ENCODE peak calls at places on chromosomes 2 and 18, in four cellular contexts. L, B, O and F are unnamed samples.

GRCh38 chr2:64937341-64938230 is 51.6 kb upstream of the SLC1A4 start:
- DNase-seq in O (no peak), B (peak; percentile 77), L (no peak), F (no peak)

GRCh38 chr2:170585067-170585466 is 130.1 kb upstream of the SP5 start:
- DNase-seq in O (no peak), B (no peak), L (no peak), F (no peak)

GRCh38 chr2:222655406-222655747 is 515 bp downstream of the FARSB start:
- DNase-seq in O (no peak), L (no peak), B (no peak), F (no peak)

GRCh38 chr18:76977681-76978234 is 154.8 kb downstream of the MBP start:
- DNase-seq in L (no peak), O (no peak), B (no peak), F (no peak)

GRCh38 chr18:45370190-45371010 is 244.9 kb upstream of the SLC14A2 start:
- DNase-seq in B (no peak), L (no peak), O (no peak), F (no peak)

GRCh38 chr2:165646321-165646801 is 147.7 kb downstream of the GALNT3 start:
- DNase-seq in L (peak; percentile 56), B (no peak), O (no peak), F (no peak)

GRCh38 chr2:205012961-205013360 is 467.7 kb downstream of the PARD3B start:
- DNase-seq in B (no peak), O (no peak), L (no peak), F (no peak)

GRCh38 chr2:79792097-79792496 is 279.2 kb downstream of the CTNNA2 start:
- DNase-seq in L (no peak), B (no peak), O (no peak), F (no peak)

GRCh38 chr2:175205523-175205922 is 24.0 kb upstream of the ATP5MC3 start:
- DNase-seq in L (no peak), O (no peak), B (no peak), F (no peak)

GRCh38 chr2:161335626-161336025 is 27.4 kb downstream of the PSMD14 start:
- DNase-seq in B (no peak), O (no peak), L (no peak), F (no peak)

GRCh38 chr2:127187081-127187775 is 32.9 kb downstream of the CYP27C1 start:
- DNase-seq in O (no peak), L (no peak), B (no peak), F (no peak)

GRCh38 chr2:159712929-159713575 is 746 bp downstream of the MARCHF7 start:
- DNase-seq in L (no peak), O (peak; percentile 9), B (no peak), F (no peak)

GRCh38 chr18:62282188-62282629 is 42.9 kb upstream of the TNFRSF11A start:
- DNase-seq in L (no peak), B (no peak), O (no peak), F (no peak)

GRCh38 chr2:237403024-237403882 is 10.7 kb downstream of the COL6A3 start:
- DNase-seq in L (no peak), B (no peak), O (no peak), F (no peak)

GRCh38 chr2:46239175-46239846 is 57.9 kb upstream of the EPAS1 start:
- DNase-seq in B (no peak), L (no peak), O (no peak), F (no peak)

GRCh38 chr18:63848159-63848558 is 39.3 kb upstream of the SERPINB2 start:
- DNase-seq in B (no peak), O (peak; percentile 39), L (peak; percentile 22), F (no peak)

GRCh38 chr2:33924770-33925169 is 325.7 kb upstream of the FAM98A start:
- DNase-seq in O (no peak), L (no peak), B (no peak), F (no peak)

GRCh38 chr2:38178142-38178541 is 102.2 kb upstream of the CYP1B1 start:
- DNase-seq in B (no peak), O (no peak), L (no peak), F (no peak)

GRCh38 chr2:179311071-179311470 is 46.4 kb upstream of the SESTD1 start:
- DNase-seq in B (no peak), L (no peak), O (no peak), F (no peak)

GRCh38 chr18:69658137-69658536 is 257.4 kb downstream of the DOK6 start:
- DNase-seq in B (no peak), L (no peak), O (peak; percentile 8), F (no peak)

DNA sequence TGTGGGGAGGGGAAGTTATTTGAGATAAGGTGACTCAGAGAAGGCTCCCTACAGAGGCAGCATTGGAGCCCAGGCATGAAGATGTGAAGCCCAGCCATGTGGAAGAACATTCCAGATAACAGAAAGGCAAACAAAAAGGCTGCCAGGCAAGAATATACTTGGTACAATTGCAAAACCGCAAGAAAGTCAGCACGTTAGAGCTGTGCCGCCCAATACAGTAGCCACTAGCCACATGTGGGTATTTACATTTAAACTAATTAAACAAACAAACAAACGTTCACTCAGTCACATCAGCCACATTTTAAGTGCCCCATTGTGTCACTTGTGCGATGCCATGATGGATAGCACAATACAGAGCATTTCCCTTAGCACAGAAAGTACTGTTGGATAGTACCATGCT is 179.6 kb downstream of the SATB2 start:
- DNase-seq in O (no peak), L (no peak), B (no peak), F (no peak)
- TF ChIP-seq TCF12 in O (no peak), L (no peak), B (no peak), F (no peak)

GRCh38 chr2:29130295-29130694 is 15.1 kb downstream of the CLIP4 start:
- DNase-seq in L (no peak), B (no peak), O (peak; percentile 35), F (no peak)

GRCh38 chr2:29123584-29124349 is 8.6 kb downstream of the CLIP4 start:
- DNase-seq in O (peak; percentile 76), B (no peak), L (no peak), F (no peak)

GRCh38 chr2:29134933-29135332 is 19.7 kb downstream of the CLIP4 start:
- DNase-seq in L (no peak), B (no peak), O (no peak), F (no peak)

GRCh38 chr2:29124504-29124903 is 9.3 kb downstream of the CLIP4 start:
- DNase-seq in O (no peak), B (no peak), L (no peak), F (no peak)

DNA sequence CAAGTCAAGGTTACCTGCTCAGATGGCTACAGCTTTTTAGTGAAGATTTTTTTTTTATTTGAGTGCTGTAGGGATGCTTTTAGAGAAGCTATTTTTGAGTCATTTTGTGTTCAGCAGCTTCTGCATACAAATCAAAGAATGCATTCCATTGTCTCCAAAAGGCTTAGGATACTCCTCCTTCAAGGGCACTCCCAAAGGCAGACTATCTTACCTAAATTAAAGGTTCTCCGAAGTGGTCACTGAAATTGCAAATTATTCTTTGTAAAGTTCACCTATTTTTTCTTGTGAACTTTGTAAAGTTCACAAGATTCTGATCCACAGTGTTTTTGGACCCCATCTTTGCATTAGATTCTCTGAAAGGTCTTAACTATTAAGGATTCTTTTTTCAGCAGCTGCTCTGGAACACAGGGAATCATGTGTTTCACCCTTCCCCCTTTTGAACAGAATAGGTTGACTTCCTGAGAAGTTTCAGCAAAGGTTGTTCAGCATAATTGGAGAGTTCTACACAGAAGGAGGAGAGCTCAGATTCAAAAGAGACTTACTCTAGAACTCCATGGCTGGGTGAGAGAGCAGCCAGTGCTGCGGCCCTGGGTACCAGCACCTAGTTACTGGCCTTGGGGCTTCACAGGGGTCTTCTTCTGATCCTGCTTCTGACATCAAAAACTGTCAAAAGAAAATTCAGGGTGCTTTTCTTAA is 14.5 kb downstream of the CLIP4 start:
- DNase-seq in L (no peak), O (no peak), B (no peak), F (no peak)
- H3K4me3 ChIP-seq in L (no peak overlapping the region), O (no peak overlapping the region), B (peak overlapping the region; percentile 13), F (no peak overlapping the region)

DNA sequence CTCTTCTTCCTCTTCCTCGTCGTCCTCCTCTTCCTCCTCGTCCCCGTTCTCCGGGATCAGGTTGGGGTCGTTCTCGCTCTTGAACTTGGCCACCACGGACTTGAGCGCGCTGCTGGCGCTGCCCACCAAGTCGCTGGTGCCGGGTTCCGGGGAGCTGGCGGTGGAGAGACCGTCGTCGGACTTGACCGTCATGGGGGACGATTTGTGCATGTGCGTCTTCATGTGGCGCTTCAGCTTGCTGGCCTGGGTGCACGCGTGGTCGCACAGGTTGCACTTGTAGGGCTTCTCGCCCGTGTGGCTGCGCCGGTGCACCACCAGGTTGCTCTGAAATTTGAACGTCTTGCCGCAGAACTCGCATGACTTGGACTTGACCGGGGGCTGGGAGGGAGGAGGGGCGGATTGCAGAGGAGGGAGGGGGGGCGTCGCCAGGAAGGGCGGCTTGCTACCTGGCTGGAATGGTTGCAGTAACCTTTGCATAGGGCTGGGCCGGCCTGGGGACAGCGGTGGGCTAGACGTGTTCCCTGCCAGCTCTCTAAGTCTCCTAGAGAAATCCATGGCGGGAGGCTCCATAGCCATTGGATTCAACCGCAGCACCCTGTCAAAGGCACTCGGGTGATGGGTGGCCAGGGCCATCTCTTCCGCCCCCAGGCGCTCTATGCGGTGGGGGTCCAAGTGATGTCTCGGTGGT is 91.9 kb downstream of the BCL11A start:
- DNase-seq in B (no peak), O (no peak), L (no peak), F (no peak)
- TF ChIP-seq TCF12 in B (no peak), O (no peak), L (no peak), F (no peak)

GRCh38 chr2:226717719-226718118 is 81.9 kb downstream of the IRS1 start:
- DNase-seq in L (no peak), B (no peak), O (no peak), F (no peak)

GRCh38 chr2:226711606-226712296 is 87.9 kb downstream of the IRS1 start:
- DNase-seq in B (no peak), O (no peak), L (no peak), F (no peak)

GRCh38 chr2:226715347-226715990 is 84.2 kb downstream of the IRS1 start:
- DNase-seq in L (no peak), O (no peak), B (no peak), F (no peak)

GRCh38 chr2:226712941-226713340 is 86.7 kb downstream of the IRS1 start:
- DNase-seq in O (no peak), L (no peak), B (no peak), F (no peak)

DNA sequence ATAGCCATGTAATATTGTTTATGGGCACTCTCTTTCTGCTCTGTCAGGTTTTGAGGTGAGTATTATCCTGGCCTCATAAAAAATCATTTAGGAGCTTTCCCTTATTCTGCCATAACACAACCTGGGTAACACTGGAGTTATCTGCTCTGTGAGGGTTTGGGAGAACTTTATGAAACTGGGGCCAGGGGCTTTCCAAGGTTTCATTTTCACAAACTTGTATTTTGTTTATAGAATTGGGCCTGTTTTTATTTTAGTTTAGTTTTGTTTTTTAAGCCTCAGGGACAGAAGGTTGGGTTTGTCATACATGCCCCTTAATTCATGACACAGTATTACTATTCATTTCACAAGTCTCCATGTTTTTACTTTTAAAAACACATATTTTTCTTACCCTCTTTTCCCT is 83.5 kb downstream of the IRS1 start:
- DNase-seq in B (no peak), L (no peak), O (no peak), F (no peak)
- H3K4me3 ChIP-seq in B (no peak overlapping the region), L (no peak overlapping the region), O (no peak overlapping the region), F (no peak overlapping the region)